ENCODE peak calls at places on chromosome 4, in six cellular contexts. I is activated T-cell treated with anti-CD3 and anti-CD28 coated beads for 48 hours; M is left lung; O is right atrium auricular region; K is naive thymus-derived CD4-positive, alpha-beta T cell; H is heart left ventricle. A is an unnamed sample.

GRCh38 chr4:65773636-65774035 is 103.3 kb upstream of the EPHA5 start:
- DNase-seq in I (no peak), M (no peak), O (no peak), K (no peak), H (no peak), A (no peak)

GRCh38 chr4:105128208-105128607 is 18.5 kb upstream of the TET2 start:
- DNase-seq in I (no peak), M (no peak), O (no peak), K (no peak), H (no peak), A (no peak)

GRCh38 chr4:138967313-138967712 is 48.3 kb upstream of the NOCT start:
- DNase-seq in I (no peak), M (no peak), O (no peak), K (no peak), H (no peak), A (no peak)

GRCh38 chr4:119835511-119835910 is 206.9 kb upstream of the PDE5A start:
- DNase-seq in I (no peak), M (no peak), O (no peak), K (no peak), H (no peak), A (no peak)

GRCh38 chr4:87375719-87376291 is 15.2 kb downstream of the HSD17B11 start:
- DNase-seq in I (no peak), M (no peak), O (no peak), K (no peak), H (no peak), A (no peak)

GRCh38 chr4:165872443-165873297 is at the start of gene TLL1:
- DNase-seq in I (no peak), M (no peak), O (no peak), K (no peak), H (peak), A (no peak)

GRCh38 chr4:87896020-87896621 is 63.4 kb downstream of the MEPE start:
- DNase-seq in I (peak), M (peak), O (peak), K (no peak), H (peak), A (peak)

GRCh38 chr4:89277412-89277811 is 30.2 kb downstream of the GPRIN3 start:
- DNase-seq in I (no peak), M (no peak), O (no peak), K (no peak), H (no peak), A (no peak)

GRCh38 chr4:155722816-155723499 is 35.9 kb upstream of the GUCY1B1 start:
- DNase-seq in I (no peak), M (no peak), O (no peak), K (no peak), H (no peak), A (no peak)

GRCh38 chr4:27154706-27155105 is 294.1 kb downstream of the STIM2 start:
- DNase-seq in I (no peak), M (no peak), O (no peak), K (no peak), H (no peak), A (peak)

GRCh38 chr4:121272526-121272925 is 108.3 kb downstream of the QRFPR start:
- DNase-seq in I (no peak), M (no peak), O (no peak), K (no peak), H (no peak), A (no peak)

GRCh38 chr4:154329268-154329858 is 162.2 kb downstream of the DCHS2 start:
- DNase-seq in I (no peak), M (no peak), O (no peak), K (no peak), H (no peak), A (no peak)

GRCh38 chr4:109389367-109390118 is 44.1 kb upstream of the SEC24B start:
- DNase-seq in I (no peak), M (no peak), O (no peak), K (no peak), H (no peak), A (no peak)

GRCh38 chr4:34644716-34645115 is 1599.6 kb downstream of the ARAP2 start:
- DNase-seq in I (no peak), M (no peak), O (no peak), K (no peak), H (no peak), A (no peak)

GRCh38 chr4:178340468-178340867 is 898.2 kb upstream of the AGA start:
- DNase-seq in I (no peak), M (no peak), O (no peak), K (no peak), H (no peak), A (no peak)

GRCh38 chr4:102585329-102585728 is 84.2 kb downstream of the NFKB1 start:
- DNase-seq in I (no peak), M (no peak), O (no peak), K (no peak), H (no peak), A (no peak)

GRCh38 chr4:69828828-69829227 is 31.1 kb downstream of the SULT1E1 start:
- DNase-seq in I (no peak), M (no peak), O (no peak), K (no peak), H (no peak), A (no peak)

GRCh38 chr4:40832175-40832574 is 82.4 kb downstream of the NSUN7 start:
- DNase-seq in I (no peak), M (no peak), O (no peak), K (no peak), H (no peak), A (no peak)

GRCh38 chr4:53818112-53818511 is 226.8 kb upstream of the LNX1 start:
- DNase-seq in I (no peak), M (no peak), O (no peak), K (no peak), H (no peak), A (no peak)

GRCh38 chr4:163167333-163167626 is 590 bp upstream of the NAF1 start:
- DNase-seq in I (no peak), M (no peak), O (no peak), K (no peak), H (no peak), A (no peak)

GRCh38 chr4:98584265-98584664 is 74.1 kb downstream of the TSPAN5 start:
- DNase-seq in I (no peak), M (no peak), O (no peak), K (no peak), H (no peak), A (no peak)

GRCh38 chr4:13933163-13933562 is 305.6 kb upstream of the BOD1L1 start:
- DNase-seq in I (no peak), M (no peak), O (no peak), K (no peak), H (no peak), A (no peak)

GRCh38 chr4:103098746-103099421 is 750 bp downstream of the BDH2 start:
- DNase-seq in I (no peak), M (no peak), O (no peak), K (no peak), H (no peak), A (no peak)

GRCh38 chr4:52951016-52951415 is 88.9 kb downstream of the RASL11B start:
- DNase-seq in I (no peak), M (no peak), O (no peak), K (no peak), H (no peak), A (no peak)

GRCh38 chr4:113958766-113959540 is 20.5 kb downstream of the ARSJ start:
- DNase-seq in I (no peak), M (no peak), O (no peak), K (no peak), H (no peak), A (no peak)

GRCh38 chr4:2596153-2596552 is 59.7 kb downstream of the FAM193A start:
- DNase-seq in I (no peak), M (no peak), O (no peak), K (no peak), H (no peak), A (no peak)

A was measured in KG1.